ENCODE peak calls at places on chromosomes 11 and 22, in five cellular contexts. T, D, I, Y and H are unnamed samples.

GRCh38 chr11:116396332-116396731 is 376.5 kb downstream of the BUD13 start:
- DNase-seq in D (no peak), T (no peak), I (no peak), Y (no peak), H (no peak)

GRCh38 chr11:114260483-114260882 is 35.7 kb upstream of the NNMT start:
- DNase-seq in T (no peak), I (no peak), D (no peak), Y (no peak), H (no peak)

GRCh38 chr11:125404811-125405481 is 91.1 kb downstream of the FEZ1 start:
- DNase-seq in I (no peak), T (peak), D (peak), Y (peak), H (peak)

GRCh38 chr11:75429902-75430691 is 2.9 kb downstream of the KLHL35 start:
- DNase-seq in Y (peak), T (peak), I (no peak), D (peak), H (peak)

GRCh38 chr11:44051171-44051570 is 3.4 kb downstream of the ACCSL start:
- DNase-seq in T (no peak), I (no peak), D (no peak), Y (no peak), H (no peak)

GRCh38 chr11:114586797-114587196 is 8.8 kb downstream of the NXPE4 start:
- DNase-seq in I (no peak), Y (no peak), T (no peak), D (peak), H (no peak)

GRCh38 chr22:31739795-31740201 is 10.1 kb downstream of the PRR14L start:
- DNase-seq in D (peak), T (no peak), I (no peak), Y (peak), H (no peak)

GRCh38 chr11:64655901-64656601 is 65.0 kb downstream of the SLC22A12 start:
- DNase-seq in D (peak), T (no peak), I (no peak), Y (no peak), H (no peak)

GRCh38 chr11:83566948-83567347 is 280.8 kb upstream of the CCDC90B start:
- DNase-seq in Y (no peak), T (no peak), I (no peak), D (peak), H (no peak)

GRCh38 chr11:134028368-134028920 is 40.4 kb upstream of the JAM3 start:
- DNase-seq in I (no peak), T (no peak), D (no peak), Y (no peak), H (no peak)

GRCh38 chr11:121649798-121650197 is 197.0 kb upstream of the SORL1-AS1 start:
- DNase-seq in Y (no peak), I (no peak), D (peak), T (peak), H (no peak)

GRCh38 chr11:121426476-121427454 is 25.3 kb upstream of the SORL1 start:
- DNase-seq in D (no peak), T (no peak), Y (peak), I (no peak), H (peak)

GRCh38 chr11:117468888-117469287 is 141.2 kb downstream of the CEP164 start:
- DNase-seq in I (no peak), Y (no peak), T (no peak), D (no peak), H (no peak)
- TF ChIP-seq CTCF in I (no peak), Y (no peak), T (no peak), D (no peak), H (no peak)

GRCh38 chr22:37318255-37319109 is 36.2 kb downstream of the CYTH4 start:
- DNase-seq in I (no peak), D (no peak), T (no peak), Y (no peak), H (no peak)
- TF ChIP-seq CTCF in I (no peak), D (peak), T (no peak), Y (no peak), H (no peak)

DNA sequence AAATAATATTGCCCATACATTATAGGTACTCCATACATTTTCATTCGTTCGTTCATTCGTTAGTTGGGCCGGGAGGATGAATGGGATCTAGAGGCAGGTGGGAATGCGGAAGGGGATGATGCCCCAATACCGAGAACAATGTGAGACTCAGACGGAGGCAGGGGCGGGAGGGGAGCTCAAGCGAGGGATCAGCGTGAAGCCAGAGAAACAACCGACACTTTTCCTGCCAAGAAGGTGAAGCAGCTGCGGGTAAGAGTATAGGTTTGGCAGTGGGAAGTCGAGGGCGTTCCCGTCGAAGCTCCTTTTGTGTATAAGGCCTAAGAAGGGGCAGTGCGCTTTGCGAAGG is 1.1 kb upstream of the ARHGEF17 start:
- DNase-seq in I (no peak), T (no peak), D (no peak), Y (no peak), H (no peak)
- TF ChIP-seq CTCF in I (no peak), T (no peak), D (no peak), Y (no peak), H (no peak)

GRCh38 chr11:76669901-76670474 is 559 bp downstream of the LRRC32 start:
- DNase-seq in D (peak), I (peak), Y (no peak), T (no peak), H (no peak)
- TF ChIP-seq CTCF in D (no peak), I (no peak), Y (no peak), T (no peak), H (no peak)

GRCh38 chr11:72568861-72569260 is 105.4 kb downstream of the PDE2A start:
- DNase-seq in T (no peak), D (no peak), Y (no peak), I (no peak), H (no peak)

GRCh38 chr11:72570893-72571741 is 103.1 kb downstream of the PDE2A start:
- DNase-seq in D (no peak), Y (no peak), T (no peak), I (no peak), H (no peak)

GRCh38 chr11:72573380-72573949 is 100.8 kb downstream of the PDE2A start:
- DNase-seq in D (peak), I (no peak), Y (no peak), T (no peak), H (peak)

GRCh38 chr11:72574046-72574445 is 100.2 kb downstream of the PDE2A start:
- DNase-seq in I (no peak), T (no peak), Y (no peak), D (no peak), H (no peak)

DNA sequence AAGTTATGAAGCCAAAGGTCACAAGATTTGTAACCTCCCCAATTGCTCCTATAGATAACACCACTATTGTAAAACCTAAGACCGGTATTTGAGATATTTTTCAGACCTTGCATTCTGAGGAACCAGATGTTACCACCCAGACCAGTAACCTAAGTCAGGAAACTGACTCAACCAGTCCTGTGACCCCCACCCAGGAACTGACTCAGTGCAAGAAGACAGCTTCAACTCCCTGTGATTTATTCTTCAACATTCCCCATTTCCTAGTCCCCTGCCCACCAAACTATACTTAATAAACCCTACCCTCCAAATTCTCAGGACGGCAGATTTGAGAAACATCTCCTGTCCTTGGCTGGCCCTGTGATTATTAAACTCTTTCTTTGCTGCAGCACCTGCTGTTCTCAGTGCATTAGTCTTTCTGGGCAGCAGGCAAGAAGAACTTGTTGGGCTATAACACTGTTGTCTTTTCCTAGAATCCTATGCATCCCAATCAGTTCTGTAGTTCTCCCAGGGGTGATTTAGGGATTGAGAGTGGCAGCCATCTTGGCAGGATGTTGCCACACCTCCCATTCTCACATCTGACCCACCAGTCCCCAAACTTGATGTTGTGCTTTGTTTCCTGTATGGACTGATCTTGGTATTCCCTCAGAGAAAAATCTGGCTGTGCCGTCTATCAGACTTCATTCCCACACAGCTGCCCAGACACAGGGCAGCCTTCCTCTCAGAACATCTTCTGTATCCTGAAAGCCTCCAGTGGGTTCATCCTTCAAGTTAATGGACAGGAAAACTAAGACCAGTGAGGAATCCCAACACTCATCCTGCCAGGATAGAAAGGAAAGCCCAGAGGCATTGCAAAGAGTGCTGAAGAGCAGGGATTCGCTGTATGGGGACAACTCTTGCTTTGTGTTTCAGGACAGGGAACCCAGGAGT is 104.0 kb downstream of the PDE2A start:
- DNase-seq in Y (no peak), D (peak), T (no peak), I (no peak), H (no peak)
- TF ChIP-seq CTCF in Y (no peak), D (no peak), T (no peak), I (no peak), H (no peak)